ENCODE peak calls at places on chromosomes 6 and 20, in seven cellular contexts. W is spleen, Q is AG04450, G is dorsolateral prefrontal cortex, R is AG04449, B is bronchial epithelial cell, P is brain microvascular endothelial cell. Z is an unnamed sample.

GRCh38 chr6:108425428-108425827 is 130.6 kb downstream of the AFG1L start:
- DNase-seq in W (no peak), Q (no peak), G (no peak), R (no peak), B (no peak), P (no peak), Z (no peak)

GRCh38 chr6:169810066-169810989 is 58.9 kb downstream of the ERMARD start:
- DNase-seq in W (peak), Q (no peak), G (no peak), R (no peak), B (peak), P (no peak), Z (no peak)

GRCh38 chr6:72246926-72247325 is 360.6 kb downstream of the RIMS1 start:
- DNase-seq in W (no peak), Q (no peak), G (no peak), R (no peak), B (no peak), P (peak), Z (no peak)

GRCh38 chr6:105675715-105676397 is 273.0 kb upstream of the PREP start:
- DNase-seq in W (no peak), Q (peak), G (no peak), R (peak), B (peak), P (peak), Z (no peak)

GRCh38 chr6:136719280-136720044 is 72.8 kb downstream of the MAP3K5 start:
- DNase-seq in W (no peak), Q (no peak), G (no peak), R (no peak), B (peak), P (no peak), Z (no peak)

GRCh38 chr6:166448432-166448831 is 65.7 kb upstream of the MPC1 start:
- DNase-seq in W (no peak), Q (no peak), G (no peak), R (no peak), B (no peak), P (no peak), Z (no peak)

GRCh38 chr6:145502417-145502816 is 232.9 kb downstream of the EPM2A start:
- DNase-seq in W (no peak), Q (no peak), G (no peak), R (no peak), B (peak), P (no peak), Z (no peak)

GRCh38 chr6:137705166-137706064 is 161.6 kb upstream of the TNFAIP3 start:
- DNase-seq in W (peak), Q (no peak), G (no peak), R (no peak), B (peak), P (peak), Z (peak)

GRCh38 chr20:58837717-58838116 is 13.0 kb downstream of the GNAS-AS1 start:
- DNase-seq in W (no peak), Q (no peak), G (no peak), R (no peak), B (no peak), P (no peak), Z (no peak)

GRCh38 chr6:15593798-15594197 is 69.0 kb downstream of the DTNBP1 start:
- DNase-seq in W (no peak), Q (no peak), G (no peak), R (no peak), B (no peak), P (no peak), Z (no peak)

GRCh38 chr6:166742981-166743380 is 115.9 kb upstream of the RPS6KA2 start:
- DNase-seq in W (no peak), Q (no peak), G (no peak), R (no peak), B (no peak), P (no peak), Z (no peak)

GRCh38 chr6:121730616-121731015 is 295.2 kb downstream of the GJA1 start:
- DNase-seq in W (no peak), Q (no peak), G (no peak), R (no peak), B (no peak), P (no peak), Z (no peak)

GRCh38 chr20:2748551-2749342 is 51.7 kb downstream of the CPXM1 start:
- DNase-seq in W (peak), Q (no peak), G (no peak), R (no peak), B (no peak), P (no peak), Z (no peak)

GRCh38 chr6:106128981-106129761 is 43.0 kb downstream of the PRDM1 start:
- DNase-seq in W (no peak), Q (peak), G (no peak), R (peak), B (peak), P (peak), Z (no peak)

GRCh38 chr6:91193446-91193845 is 606.6 kb upstream of the MAP3K7 start:
- DNase-seq in W (no peak), Q (no peak), G (no peak), R (no peak), B (no peak), P (no peak), Z (no peak)

GRCh38 chr6:11475019-11475418 is 62.5 kb upstream of the TMEM170B start:
- DNase-seq in W (no peak), Q (no peak), G (no peak), R (no peak), B (no peak), P (no peak), Z (no peak)

GRCh38 chr6:143157146-143157545 is 96.5 kb downstream of the AIG1 start:
- DNase-seq in W (no peak), Q (no peak), G (no peak), R (no peak), B (no peak), P (no peak), Z (no peak)

GRCh38 chr20:51489611-51490010 is 52.9 kb downstream of the NFATC2 start:
- DNase-seq in W (no peak), Q (no peak), G (no peak), R (no peak), B (peak), P (no peak), Z (no peak)

GRCh38 chr6:158754738-158755137 is 64.4 kb downstream of the EZR start:
- DNase-seq in W (no peak), Q (no peak), G (no peak), R (no peak), B (no peak), P (no peak), Z (no peak)

GRCh38 chr6:113120214-113120576 is 737.0 kb upstream of the MARCKS start:
- DNase-seq in W (no peak), Q (peak), G (no peak), R (peak), B (peak), P (peak), Z (no peak)

GRCh38 chr6:30810813-30811329 is 66.5 kb upstream of the IER3 start:
- DNase-seq in W (no peak), Q (no peak), G (no peak), R (no peak), B (peak), P (no peak), Z (peak)

GRCh38 chr20:11373391-11373790 is 544.3 kb upstream of the BTBD3 start:
- DNase-seq in W (no peak), Q (no peak), G (no peak), R (no peak), B (no peak), P (no peak), Z (no peak)

GRCh38 chr6:3844097-3844463 is 5.1 kb upstream of the FAM50B start:
- DNase-seq in W (no peak), Q (no peak), G (no peak), R (no peak), B (peak), P (peak), Z (no peak)

GRCh38 chr6:138996524-138996923 is 8.5 kb upstream of the REPS1 start:
- DNase-seq in W (no peak), Q (no peak), G (no peak), R (no peak), B (peak), P (no peak), Z (no peak)

GRCh38 chr6:48628316-48628715 is 517.3 kb upstream of the PTCHD4 start:
- DNase-seq in W (no peak), Q (no peak), G (no peak), R (no peak), B (no peak), P (peak), Z (no peak)

GRCh38 chr6:37103169-37104039 is 66.5 kb upstream of the PIM1 start:
- DNase-seq in W (peak), Q (no peak), G (peak), R (no peak), B (peak), P (no peak), Z (no peak)

GRCh38 chr20:1802385-1803215 is 92.6 kb upstream of the SIRPA start:
- DNase-seq in W (peak), Q (no peak), G (peak), R (no peak), B (peak), P (peak), Z (peak)

GRCh38 chr6:112235956-112236355 is 18.4 kb downstream of the LAMA4 start:
- DNase-seq in W (no peak), Q (no peak), G (no peak), R (no peak), B (no peak), P (peak), Z (no peak)

GRCh38 chr20:9018346-9018745 is 50.5 kb upstream of the PLCB4 start:
- DNase-seq in W (no peak), Q (no peak), G (no peak), R (no peak), B (no peak), P (no peak), Z (no peak)

GRCh38 chr6:149201068-149201655 is 116.3 kb upstream of the TAB2 start:
- DNase-seq in W (no peak), Q (no peak), G (no peak), R (no peak), B (no peak), P (no peak), Z (no peak)

GRCh38 chr20:7091655-7092054 is 324.2 kb downstream of the BMP2 start:
- DNase-seq in W (no peak), Q (no peak), G (no peak), R (no peak), B (no peak), P (no peak), Z (no peak)

GRCh38 chr20:5895626-5896025 is 54.7 kb downstream of the TRMT6 start:
- DNase-seq in W (no peak), Q (no peak), G (no peak), R (no peak), B (peak), P (no peak), Z (no peak)

GRCh38 chr6:125792172-125792571 is 1.4 kb downstream of the NCOA7 start:
- DNase-seq in W (no peak), Q (no peak), G (no peak), R (no peak), B (peak), P (no peak), Z (no peak)
- H3K4me3 ChIP-seq in W (peak), Q (peak), G (peak), R (no peak), B (no peak), P (no peak), Z (peak)

GRCh38 chr20:49052334-49052733 is 6.2 kb downstream of the CSE1L start:
- DNase-seq in W (no peak), Q (no peak), G (no peak), R (no peak), B (no peak), P (peak), Z (no peak)
- TF ChIP-seq CTCF in W (no peak), Q (no peak), G (no peak), R (no peak), B (no peak), P (no peak), Z (no peak)

GRCh38 chr20:38108438-38109024 is 56.5 kb downstream of the TGM2 start:
- DNase-seq in W (no peak), Q (no peak), G (no peak), R (no peak), B (no peak), P (no peak), Z (peak)
- H3K4me3 ChIP-seq in W (no peak), Q (no peak), G (no peak), R (no peak), B (no peak), P (no peak), Z (no peak)

GRCh38 chr20:63819224-63819917 is 11.7 kb downstream of the ZBTB46 start:
- DNase-seq in W (no peak), Q (no peak), G (no peak), R (no peak), B (no peak), P (peak), Z (no peak)
- TF ChIP-seq CTCF in W (no peak), Q (peak), G (no peak), R (peak), B (peak), P (peak), Z (peak)

GRCh38 chr6:98973571-98973970 is 25.8 kb upstream of the FBXL4 start:
- DNase-seq in W (no peak), Q (no peak), G (no peak), R (no peak), B (no peak), P (no peak), Z (no peak)
- H3K4me3 ChIP-seq in W (no peak), Q (no peak), G (no peak), R (no peak), B (no peak), P (no peak), Z (no peak)

GRCh38 chr6:82363368-82364086 is at the start of gene TPBG:
- DNase-seq in W (peak), Q (peak), G (peak), R (no peak), B (peak), P (peak), Z (peak)

GRCh38 chr6:82362868-82363267 is 749 bp upstream of the TPBG start:
- DNase-seq in W (no peak), Q (peak), G (no peak), R (peak), B (peak), P (peak), Z (no peak)

GRCh38 chr6:82364087-82365010 is 732 bp downstream of the TPBG start:
- DNase-seq in W (peak), Q (no peak), G (peak), R (no peak), B (peak), P (peak), Z (peak)

GRCh38 chr6:82362144-82362543 is 1.5 kb upstream of the TPBG start:
- DNase-seq in W (no peak), Q (no peak), G (no peak), R (no peak), B (no peak), P (no peak), Z (no peak)

DNA sequence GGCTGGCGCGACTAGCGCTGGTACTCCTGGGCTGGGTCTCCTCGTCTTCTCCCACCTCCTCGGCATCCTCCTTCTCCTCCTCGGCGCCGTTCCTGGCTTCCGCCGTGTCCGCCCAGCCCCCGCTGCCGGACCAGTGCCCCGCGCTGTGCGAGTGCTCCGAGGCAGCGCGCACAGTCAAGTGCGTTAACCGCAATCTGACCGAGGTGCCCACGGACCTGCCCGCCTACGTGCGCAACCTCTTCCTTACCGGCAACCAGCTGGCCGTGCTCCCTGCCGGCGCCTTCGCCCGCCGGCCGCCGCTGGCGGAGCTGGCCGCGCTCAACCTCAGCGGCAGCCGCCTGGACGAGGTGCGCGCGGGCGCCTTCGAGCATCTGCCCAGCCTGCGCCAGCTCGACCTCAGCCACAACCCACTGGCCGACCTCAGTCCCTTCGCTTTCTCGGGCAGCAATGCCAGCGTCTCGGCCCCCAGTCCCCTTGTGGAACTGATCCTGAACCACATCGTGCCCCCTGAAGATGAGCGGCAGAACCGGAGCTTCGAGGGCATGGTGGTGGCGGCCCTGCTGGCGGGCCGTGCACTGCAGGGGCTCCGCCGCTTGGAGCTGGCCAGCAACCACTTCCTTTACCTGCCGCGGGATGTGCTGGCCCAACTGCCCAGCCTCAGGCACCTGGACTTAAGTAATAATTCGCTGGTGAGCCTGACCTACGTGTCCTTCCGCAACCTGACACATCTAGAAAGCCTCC is 1.6 kb downstream of the TPBG start:
- DNase-seq in W (peak), Q (no peak), G (peak), R (no peak), B (peak), P (peak), Z (peak)
- TF ChIP-seq CTCF in W (no peak), Q (peak), G (no peak), R (peak), B (peak), P (peak), Z (peak)

DNA sequence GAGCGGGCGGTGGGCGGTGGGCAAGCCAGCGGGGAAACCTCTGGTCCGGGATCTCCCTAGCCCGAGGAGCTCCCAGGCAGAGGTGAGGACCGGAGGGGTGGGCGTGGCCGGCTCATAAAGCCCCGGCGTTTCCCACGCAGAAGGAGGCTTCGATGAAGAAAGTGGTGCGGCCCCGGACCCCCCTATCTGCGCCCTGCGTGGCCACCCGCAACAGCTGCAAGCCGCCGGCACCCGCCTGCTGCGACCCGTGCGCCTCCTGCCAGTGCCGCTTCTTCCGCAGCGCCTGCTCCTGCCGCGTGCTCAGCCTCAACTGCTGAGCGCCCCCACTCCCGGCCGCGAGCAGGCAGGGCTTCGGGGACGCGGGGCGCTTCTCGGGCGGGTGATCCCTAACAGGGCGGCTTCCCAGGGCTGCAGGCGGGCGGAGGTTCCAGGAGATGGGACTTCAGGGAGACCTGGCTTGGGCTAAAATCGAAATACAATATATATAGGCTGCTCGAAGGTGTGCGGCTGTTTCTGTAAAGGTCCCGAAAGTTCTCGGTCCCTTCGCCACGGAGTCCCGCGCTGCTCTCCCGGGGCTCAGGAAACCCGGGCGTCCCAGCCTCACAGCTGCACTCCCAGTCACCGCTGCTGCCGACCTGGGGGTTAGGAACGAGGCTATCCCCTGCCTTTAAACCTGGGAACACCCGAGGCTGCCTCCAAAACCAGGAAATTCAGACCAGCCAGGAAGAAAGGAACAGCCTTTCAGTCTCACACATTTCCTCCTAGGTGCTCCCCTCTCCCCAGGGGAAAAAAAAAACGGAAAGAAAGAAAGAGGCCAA is 27.8 kb downstream of the ASIP start:
- DNase-seq in W (peak), Q (no peak), G (peak), R (no peak), B (no peak), P (no peak), Z (no peak)
- H3K4me3 ChIP-seq in W (peak), Q (peak), G (peak), R (peak), B (peak), P (peak), Z (peak)

GRCh38 chr6:46050845-46051405 is 35.3 kb upstream of the CLIC5 start:
- DNase-seq in W (no peak), Q (no peak), G (no peak), R (no peak), B (no peak), P (no peak), Z (no peak)
- TF ChIP-seq CTCF in W (no peak), Q (no peak), G (no peak), R (no peak), B (no peak), P (no peak), Z (no peak)

Z was measured in breast epithelium.